ENCODE peak calls at places on chromosomes 2 and 18, in seven cellular contexts. C is Daoy; N is right atrium auricular region; W is naive thymus-derived CD4-positive, alpha-beta T cell; V is breast epithelium; O is BJ; T is HFF-Myc. X is an unnamed sample.

GRCh38 chr18:62999392-62999791 is 284.1 kb downstream of the PHLPP1 start:
- DNase-seq in C (peak; percentile 12), N (peak; percentile 71), W (no peak), V (no peak), O (no peak), T (no peak), X (no peak)

GRCh38 chr2:28449489-28450395 is 46.1 kb upstream of the PLB1 start:
- DNase-seq in C (peak; percentile 84), N (no peak), W (no peak), V (no peak), O (no peak), T (no peak), X (no peak)

GRCh38 chr2:128473175-128474013 is 154.7 kb upstream of the HS6ST1 start:
- DNase-seq in C (no peak), N (peak; percentile 64), W (no peak), V (no peak), O (peak; percentile 26), T (peak; percentile 45), X (no peak)

GRCh38 chr2:8569332-8569930 is 112.4 kb upstream of the ID2 start:
- DNase-seq in C (no peak), N (no peak), W (no peak), V (no peak), O (no peak), T (no peak), X (no peak)

GRCh38 chr2:99471635-99472326 is 18.0 kb downstream of the REV1 start:
- DNase-seq in C (no peak), N (no peak), W (no peak), V (no peak), O (no peak), T (no peak), X (no peak)

GRCh38 chr2:172448544-172449267 is 21.3 kb downstream of the ITGA6 start:
- DNase-seq in C (no peak), N (no peak), W (no peak), V (no peak), O (no peak), T (no peak), X (no peak)

GRCh38 chr2:121171625-121172119 is 113.3 kb downstream of the TFCP2L1 start:
- DNase-seq in C (peak; percentile 59), N (no peak), W (no peak), V (no peak), O (no peak), T (no peak), X (no peak)

GRCh38 chr2:143357956-143358355 is 228.7 kb downstream of the ARHGAP15 start:
- DNase-seq in C (no peak), N (no peak), W (no peak), V (no peak), O (no peak), T (no peak), X (no peak)

GRCh38 chr2:219998714-219999227 is 371.3 kb downstream of the SLC4A3 start:
- DNase-seq in C (no peak), N (no peak), W (no peak), V (no peak), O (no peak), T (no peak), X (no peak)

GRCh38 chr2:119838179-119838578 is 78.5 kb downstream of the PTPN4 start:
- DNase-seq in C (no peak), N (no peak), W (no peak), V (no peak), O (no peak), T (no peak), X (no peak)

GRCh38 chr18:63578357-63578958 is 8.7 kb upstream of the SERPINB13 start:
- DNase-seq in C (peak; percentile 29), N (no peak), W (no peak), V (no peak), O (peak; percentile 11), T (peak; percentile 29), X (no peak)

GRCh38 chr2:223959688-223960087 is 2.4 kb downstream of the MRPL44 start:
- DNase-seq in C (no peak), N (no peak), W (no peak), V (no peak), O (no peak), T (no peak), X (no peak)

GRCh38 chr2:64491426-64491825 is 32.7 kb upstream of the AFTPH start:
- DNase-seq in C (no peak), N (no peak), W (no peak), V (no peak), O (no peak), T (no peak), X (no peak)

GRCh38 chr2:40315684-40316083 is 136.2 kb downstream of the SLC8A1 start:
- DNase-seq in C (peak; percentile 32), N (no peak), W (no peak), V (no peak), O (peak; percentile 11), T (peak; percentile 2), X (no peak)

GRCh38 chr2:105487142-105488069 is 88.6 kb upstream of the FHL2 start:
- DNase-seq in C (peak; percentile 43), N (peak; percentile 59), W (no peak), V (no peak), O (peak; percentile 92), T (no peak), X (no peak)

X was measured in thoracic aorta.